ENCODE peak calls at places on chromosomes 7 and 10, in six cellular contexts. One of them, this sample, is unnamed.
A peak's percentile ranks its signal among the peaks of the same experiment; 100 is the strongest.

GRCh38 chr10:33150146-33150545 is 184.3 kb downstream of the NRP1 start:
- DNase-seq in iris pigment epithelial cell: no peak
- DNase-seq in NCI-H1092: no peak
- DNase-seq in GM18507: no peak
- DNase-seq in A172: no peak
- DNase-seq in glutamatergic neuron: no peak
- DNase-seq in this sample: no peak

GRCh38 chr10:86249794-86250193 is 116.8 kb downstream of the GRID1 start:
- DNase-seq in iris pigment epithelial cell: no peak
- DNase-seq in NCI-H1092: no peak
- DNase-seq in GM18507: no peak
- DNase-seq in A172: no peak
- DNase-seq in glutamatergic neuron: no peak
- DNase-seq in this sample: no peak

GRCh38 chr7:40733578-40733977 is 598.8 kb downstream of the SUGCT start:
- DNase-seq in iris pigment epithelial cell: no peak
- DNase-seq in NCI-H1092: no peak
- DNase-seq in GM18507: no peak
- DNase-seq in A172: peak; percentile 59
- DNase-seq in glutamatergic neuron: no peak
- DNase-seq in this sample: no peak

GRCh38 chr7:81367335-81367801 is 402.5 kb downstream of the HGF start:
- DNase-seq in iris pigment epithelial cell: peak; percentile 14
- DNase-seq in NCI-H1092: no peak
- DNase-seq in GM18507: no peak
- DNase-seq in A172: no peak
- DNase-seq in glutamatergic neuron: no peak
- DNase-seq in this sample: no peak

GRCh38 chr7:108454317-108454673 is 1.9 kb downstream of the NRCAM start:
- DNase-seq in iris pigment epithelial cell: no peak
- DNase-seq in NCI-H1092: no peak
- DNase-seq in GM18507: no peak
- DNase-seq in A172: no peak
- DNase-seq in glutamatergic neuron: no peak
- DNase-seq in this sample: no peak

GRCh38 chr10:124559372-124560132 is 97.9 kb downstream of the LHPP start:
- DNase-seq in iris pigment epithelial cell: no peak
- DNase-seq in NCI-H1092: no peak
- DNase-seq in GM18507: no peak
- DNase-seq in A172: no peak
- DNase-seq in glutamatergic neuron: peak; percentile 2
- DNase-seq in this sample: no peak

GRCh38 chr7:43078794-43079193 is 33.7 kb upstream of the HECW1 start:
- DNase-seq in iris pigment epithelial cell: no peak
- DNase-seq in NCI-H1092: no peak
- DNase-seq in GM18507: no peak
- DNase-seq in A172: no peak
- DNase-seq in glutamatergic neuron: no peak
- DNase-seq in this sample: no peak

GRCh38 chr10:14200645-14201534 is 129.8 kb downstream of the FRMD4A start:
- DNase-seq in iris pigment epithelial cell: no peak
- DNase-seq in NCI-H1092: no peak
- DNase-seq in GM18507: no peak
- DNase-seq in A172: peak; percentile 30
- DNase-seq in glutamatergic neuron: peak; percentile 62
- DNase-seq in this sample: no peak

GRCh38 chr10:28177944-28178637 is 124.8 kb downstream of the MPP7 start:
- DNase-seq in iris pigment epithelial cell: peak; percentile 25
- DNase-seq in NCI-H1092: no peak
- DNase-seq in GM18507: no peak
- DNase-seq in A172: peak; percentile 60
- DNase-seq in glutamatergic neuron: no peak
- DNase-seq in this sample: no peak

GRCh38 chr10:5494611-5495010 is 4.8 kb downstream of the CALML5 start:
- DNase-seq in iris pigment epithelial cell: no peak
- DNase-seq in NCI-H1092: no peak
- DNase-seq in GM18507: no peak
- DNase-seq in A172: no peak
- DNase-seq in glutamatergic neuron: no peak
- DNase-seq in this sample: no peak

GRCh38 chr7:27080844-27081423 is 14.9 kb downstream of the HOXA1 start:
- DNase-seq in iris pigment epithelial cell: no peak
- DNase-seq in NCI-H1092: no peak
- DNase-seq in GM18507: no peak
- DNase-seq in A172: peak; percentile 37
- DNase-seq in glutamatergic neuron: no peak
- DNase-seq in this sample: no peak

GRCh38 chr7:41816111-41816510 is 113.2 kb upstream of the INHBA start:
- DNase-seq in iris pigment epithelial cell: peak; percentile 17
- DNase-seq in NCI-H1092: no peak
- DNase-seq in GM18507: peak; percentile 12
- DNase-seq in A172: peak; percentile 48
- DNase-seq in glutamatergic neuron: no peak
- DNase-seq in this sample: no peak

GRCh38 chr7:91288208-91288824 is 24.1 kb downstream of the FZD1 start:
- DNase-seq in iris pigment epithelial cell: peak; percentile 39
- DNase-seq in NCI-H1092: peak; percentile 7
- DNase-seq in GM18507: no peak
- DNase-seq in A172: peak; percentile 29
- DNase-seq in glutamatergic neuron: peak; percentile 62
- DNase-seq in this sample: no peak

GRCh38 chr10:63273575-63273974 is 140.4 kb downstream of the NRBF2 start:
- DNase-seq in iris pigment epithelial cell: no peak
- DNase-seq in NCI-H1092: no peak
- DNase-seq in GM18507: no peak
- DNase-seq in A172: no peak
- DNase-seq in glutamatergic neuron: no peak
- DNase-seq in this sample: no peak

GRCh38 chr10:94402204-94403033 is at the start of gene TBC1D12:
- DNase-seq in iris pigment epithelial cell: peak; percentile 98
- DNase-seq in NCI-H1092: peak; percentile 89
- DNase-seq in GM18507: peak; percentile 75
- DNase-seq in A172: peak; percentile 95
- DNase-seq in glutamatergic neuron: peak; percentile 97
- DNase-seq in this sample: peak; percentile 97

GRCh38 chr7:38451840-38452239 is 178.4 kb upstream of the TARP start:
- DNase-seq in iris pigment epithelial cell: peak; percentile 53
- DNase-seq in NCI-H1092: peak; percentile 51
- DNase-seq in GM18507: no peak
- DNase-seq in A172: peak; percentile 57
- DNase-seq in glutamatergic neuron: no peak
- DNase-seq in this sample: peak; percentile 14

GRCh38 chr7:130919316-130920103 is 185.5 kb upstream of the KLF14 start:
- DNase-seq in iris pigment epithelial cell: no peak
- DNase-seq in NCI-H1092: no peak
- DNase-seq in GM18507: no peak
- DNase-seq in A172: no peak
- DNase-seq in glutamatergic neuron: no peak
- DNase-seq in this sample: no peak

GRCh38 chr10:27550823-27551222 is 46.7 kb downstream of the RAB18 start:
- DNase-seq in iris pigment epithelial cell: no peak
- DNase-seq in NCI-H1092: no peak
- DNase-seq in GM18507: no peak
- DNase-seq in A172: no peak
- DNase-seq in glutamatergic neuron: no peak
- DNase-seq in this sample: no peak

GRCh38 chr7:158452331-158452730 is 135.3 kb downstream of the PTPRN2 start:
- DNase-seq in iris pigment epithelial cell: no peak
- DNase-seq in NCI-H1092: no peak
- DNase-seq in GM18507: no peak
- DNase-seq in A172: no peak
- DNase-seq in glutamatergic neuron: no peak
- DNase-seq in this sample: no peak

GRCh38 chr7:83415840-83416239 is 233.1 kb downstream of the SEMA3E start:
- DNase-seq in iris pigment epithelial cell: no peak
- DNase-seq in NCI-H1092: no peak
- DNase-seq in GM18507: no peak
- DNase-seq in A172: no peak
- DNase-seq in glutamatergic neuron: no peak
- DNase-seq in this sample: no peak

GRCh38 chr7:155009570-155010157 is 6.7 kb upstream of the PAXIP1 start:
- DNase-seq in iris pigment epithelial cell: peak; percentile 12
- DNase-seq in NCI-H1092: no peak
- DNase-seq in GM18507: no peak
- DNase-seq in A172: no peak
- DNase-seq in glutamatergic neuron: no peak
- DNase-seq in this sample: no peak

GRCh38 chr10:69089638-69090599 is 2.0 kb downstream of the SRGN start:
- DNase-seq in iris pigment epithelial cell: peak; percentile 81
- DNase-seq in NCI-H1092: no peak
- DNase-seq in GM18507: peak; percentile 11
- DNase-seq in A172: peak; percentile 49
- DNase-seq in glutamatergic neuron: no peak
- DNase-seq in this sample: no peak

GRCh38 chr7:52726493-52726892 is 308.9 kb upstream of the POM121L12 start:
- DNase-seq in iris pigment epithelial cell: no peak
- DNase-seq in NCI-H1092: no peak
- DNase-seq in GM18507: no peak
- DNase-seq in A172: no peak
- DNase-seq in glutamatergic neuron: no peak
- DNase-seq in this sample: no peak

GRCh38 chr10:100654835-100655759 is 90.3 kb upstream of the PAX2 start:
- DNase-seq in iris pigment epithelial cell: no peak
- DNase-seq in NCI-H1092: no peak
- DNase-seq in GM18507: no peak
- DNase-seq in A172: no peak
- DNase-seq in glutamatergic neuron: peak; percentile 60
- DNase-seq in this sample: peak; percentile 63

GRCh38 chr7:29839302-29839701 is 33.0 kb downstream of the WIPF3 start:
- DNase-seq in iris pigment epithelial cell: peak; percentile 70
- DNase-seq in NCI-H1092: no peak
- DNase-seq in GM18507: no peak
- DNase-seq in A172: peak; percentile 78
- DNase-seq in glutamatergic neuron: no peak
- DNase-seq in this sample: no peak

This sample was measured in retina.